ENCODE peak calls at places on chromosomes 4 and X, in five cellular contexts. M is cardiac muscle cell, D is dorsolateral prefrontal cortex, E is RWPE2, W is spleen. G is an unnamed sample.

GRCh38 chr4:152243890-152244595 is 291.8 kb downstream of the FBXW7 start:
- DNase-seq in M (no peak), D (no peak), E (no peak), W (no peak), G (no peak)

GRCh38 chr4:16692493-16692892 is 206.0 kb downstream of the LDB2 start:
- DNase-seq in M (no peak), D (no peak), E (no peak), W (no peak), G (no peak)

GRCh38 chr4:182806259-182807252 is 110.6 kb downstream of the DCTD start:
- DNase-seq in M (peak; percentile 87), D (peak; percentile 66), E (peak; percentile 66), W (peak; percentile 87), G (peak; percentile 95)

GRCh38 chr4:114659386-114660008 is 60.9 kb downstream of the UGT8 start:
- DNase-seq in M (peak; percentile 80), D (peak; percentile 76), E (no peak), W (peak; percentile 66), G (peak; percentile 58)

GRCh38 chr4:8058031-8058479 is 100.6 kb downstream of the ABLIM2 start:
- DNase-seq in M (no peak), D (no peak), E (no peak), W (no peak), G (no peak)

GRCh38 chr4:26490111-26490979 is at the start of gene CCKAR:
- DNase-seq in M (no peak), D (no peak), E (no peak), W (no peak), G (peak; percentile 12)

GRCh38 chr4:65968873-65969272 is 298.6 kb upstream of the EPHA5 start:
- DNase-seq in M (no peak), D (no peak), E (no peak), W (no peak), G (no peak)

GRCh38 chr4:3449047-3449573 is 7.3 kb downstream of the HGFAC start:
- DNase-seq in M (no peak), D (no peak), E (no peak), W (no peak), G (no peak)

GRCh38 chr4:62193726-62194125 is 993.6 kb downstream of the ADGRL3 start:
- DNase-seq in M (no peak), D (no peak), E (no peak), W (no peak), G (no peak)

GRCh38 chr4:7677799-7678301 is 243.1 kb upstream of the PSAPL1 start:
- DNase-seq in M (no peak), D (peak; percentile 25), E (no peak), W (peak; percentile 60), G (no peak)

GRCh38 chrX:153969904-153970397 is 1.7 kb downstream of the HCFC1 start:
- DNase-seq in M (no peak), D (no peak), E (no peak), W (peak; percentile 87), G (no peak)

GRCh38 chr4:147312376-147313046 is 168.4 kb upstream of the EDNRA start:
- DNase-seq in M (peak; percentile 49), D (no peak), E (no peak), W (no peak), G (no peak)

GRCh38 chr4:82561745-82562552 is at the start of gene TMEM150C:
- DNase-seq in M (peak; percentile 78), D (no peak), E (no peak), W (no peak), G (peak; percentile 76)
- TF ChIP-seq CTCF in M (no peak), D (peak; percentile 23), E (peak; percentile 15), W (no peak), G (no peak)

DNA sequence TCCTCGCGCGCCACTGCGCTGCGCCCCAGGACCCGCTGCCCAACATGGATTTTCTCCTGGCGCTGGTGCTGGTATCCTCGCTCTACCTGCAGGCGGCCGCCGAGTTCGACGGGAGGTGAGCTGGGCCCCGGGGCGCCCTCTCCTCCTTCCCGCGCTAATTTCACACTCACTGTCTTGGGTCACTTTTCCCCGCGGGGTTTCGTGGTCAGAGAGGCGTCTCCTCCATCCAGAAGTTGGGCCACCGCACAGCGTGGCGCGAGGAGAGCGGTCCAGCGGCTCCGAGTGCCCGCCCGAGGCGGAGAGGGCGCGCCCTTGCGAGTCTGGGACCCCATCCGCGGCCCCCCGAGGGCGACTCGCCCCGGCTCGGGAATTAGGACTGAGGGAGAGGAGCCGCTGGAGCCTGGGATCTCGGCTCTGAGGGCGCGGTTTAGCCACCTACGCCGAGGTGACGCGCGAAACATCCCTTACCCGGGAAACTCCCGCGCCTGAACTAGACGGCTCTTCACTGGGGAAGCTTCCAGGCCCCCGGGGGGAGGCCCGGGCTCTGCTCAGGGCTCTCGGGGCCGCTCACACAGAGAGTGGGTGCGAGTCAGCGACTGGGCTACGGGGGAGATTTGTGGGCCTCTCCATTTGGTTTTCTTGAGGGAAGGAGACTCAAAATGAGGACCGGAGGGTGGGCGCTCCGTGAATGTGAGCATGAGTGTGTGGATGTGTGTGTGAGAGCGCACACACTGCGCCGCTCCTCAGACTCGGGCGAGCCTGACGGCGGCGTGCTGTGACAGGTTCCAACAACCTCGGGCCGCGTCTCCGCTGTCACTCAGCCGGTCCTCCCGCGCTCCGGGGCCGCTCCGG is 564 bp downstream of the NPNT start:
- DNase-seq in M (peak; percentile 44), D (no peak), E (peak; percentile 41), W (no peak), G (peak; percentile 62)
- TF ChIP-seq CTCF in M (no peak), D (no peak), E (no peak), W (no peak), G (peak; percentile 8)

GRCh38 chrX:129763666-129764065 is 16.1 kb upstream of the SASH3 start:
- DNase-seq in M (no peak), D (no peak), E (no peak), W (no peak), G (no peak)
- TF ChIP-seq CTCF in M (no peak), D (no peak), E (no peak), W (no peak), G (no peak)

GRCh38 chr4:81684357-81684756 is 212.7 kb upstream of the RASGEF1B start:
- DNase-seq in M (no peak), D (no peak), E (no peak), W (no peak), G (no peak)

GRCh38 chr4:81685105-81685504 is 213.4 kb upstream of the RASGEF1B start:
- DNase-seq in M (no peak), D (no peak), E (no peak), W (no peak), G (no peak)

GRCh38 chr4:81690871-81691270 is 219.2 kb upstream of the RASGEF1B start:
- DNase-seq in M (no peak), D (no peak), E (no peak), W (no peak), G (no peak)

GRCh38 chr4:81687470-81687869 is 215.8 kb upstream of the RASGEF1B start:
- DNase-seq in M (no peak), D (no peak), E (no peak), W (no peak), G (no peak)

GRCh38 chr4:81688085-81688484 is 216.4 kb upstream of the RASGEF1B start:
- DNase-seq in M (no peak), D (no peak), E (no peak), W (no peak), G (no peak)
- TF ChIP-seq CTCF in M (peak; percentile 32), D (no peak), E (peak; percentile 19), W (peak; percentile 16), G (no peak)

DNA sequence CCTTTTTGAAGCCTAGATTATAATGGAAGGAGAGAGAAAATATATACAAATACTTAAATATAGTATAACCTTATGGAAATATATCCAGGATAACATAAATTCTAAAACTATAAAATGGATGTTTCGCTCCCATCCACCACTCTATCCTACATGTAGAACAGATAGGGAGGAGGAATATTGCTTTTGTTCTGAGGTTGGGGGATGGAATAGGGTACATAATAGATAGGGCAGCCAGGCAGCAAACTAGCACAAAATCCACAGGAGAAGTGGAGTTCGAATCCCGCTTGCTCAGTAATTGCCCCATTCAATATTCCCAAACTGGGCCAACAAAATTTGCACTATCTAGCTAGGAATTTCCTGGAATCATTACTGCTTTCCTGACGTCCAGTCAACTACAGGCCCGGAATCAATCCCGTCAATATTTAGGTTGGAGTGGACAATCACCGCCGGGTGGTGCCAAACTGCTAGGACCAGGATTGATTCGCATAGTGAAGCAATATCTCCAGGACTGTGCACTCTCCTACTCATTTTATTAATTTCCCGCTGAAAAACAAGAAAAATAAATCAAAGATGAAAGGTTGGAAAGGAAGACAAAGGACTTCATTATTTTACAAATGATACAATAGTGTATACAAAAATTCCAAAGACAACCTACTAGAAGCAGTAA is 40.4 kb upstream of the PAPSS1 start:
- DNase-seq in M (peak; percentile 16), D (no peak), E (no peak), W (no peak), G (no peak)
- TF ChIP-seq CTCF in M (peak; percentile 27), D (no peak), E (peak; percentile 67), W (no peak), G (no peak)

DNA sequence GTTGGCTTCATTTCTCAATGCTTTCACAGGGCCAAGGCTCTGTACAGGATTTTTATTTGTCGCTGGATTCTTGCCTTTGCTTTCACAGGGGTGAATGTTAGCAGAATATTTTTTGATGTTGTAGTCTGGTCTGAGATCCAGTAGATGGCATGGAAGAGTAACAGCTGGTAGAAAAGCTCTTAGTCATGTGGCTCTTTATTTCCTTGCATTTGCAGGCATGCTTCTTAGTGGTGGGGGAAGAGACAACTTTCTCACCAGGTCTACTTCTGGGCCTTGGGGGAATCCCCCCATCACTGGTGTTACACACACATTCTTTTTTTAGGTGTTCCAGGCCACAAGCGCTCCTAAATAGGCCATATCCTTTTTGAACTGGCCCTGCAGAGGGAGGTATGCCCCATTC is 58.2 kb upstream of the DKK2 start:
- DNase-seq in M (peak; percentile 7), D (no peak), E (no peak), W (peak; percentile 15), G (no peak)
- TF ChIP-seq CTCF in M (peak; percentile 39), D (no peak), E (peak; percentile 64), W (no peak), G (no peak)

GRCh38 chr4:128590773-128591172 is 218.7 kb upstream of the JADE1 start:
- DNase-seq in M (peak; percentile 54), D (no peak), E (no peak), W (no peak), G (no peak)
- TF ChIP-seq CTCF in M (no peak), D (no peak), E (no peak), W (no peak), G (no peak)

GRCh38 chr4:154349829-154350228 is 141.8 kb downstream of the DCHS2 start:
- DNase-seq in M (peak; percentile 49), D (no peak), E (no peak), W (no peak), G (no peak)
- TF ChIP-seq CTCF in M (peak; percentile 12), D (no peak), E (peak; percentile 55), W (peak; percentile 23), G (peak; percentile 43)

GRCh38 chr4:48127882-48128394 is 6.1 kb downstream of the TXK start:
- DNase-seq in M (peak; percentile 80), D (no peak), E (peak; percentile 64), W (peak; percentile 82), G (peak; percentile 61)
- TF ChIP-seq CTCF in M (peak; percentile 67), D (peak; percentile 30), E (peak; percentile 73), W (peak; percentile 53), G (peak; percentile 53)

G was measured in nephron progenitor cell.